ENCODE peak calls at places on chromosome 5, in seven cellular contexts. R is COLO829, J is HEK293T, O is BE2C, F is amniotic epithelial cell, C is lung microvascular endothelial cell, Z is endothelial cell. M is an unnamed sample.

GRCh38 chr5:164277720-164278119 is 772.3 kb downstream of the MAT2B start:
- DNase-seq in J (no peak), R (no peak), Z (no peak), F (peak; percentile 40), C (peak; percentile 2), O (no peak), M (no peak)

GRCh38 chr5:74657165-74657564 is 16.6 kb upstream of the ENC1 start:
- DNase-seq in R (no peak), C (no peak), J (no peak), O (no peak), Z (no peak), F (no peak), M (no peak)

GRCh38 chr5:8333977-8334376 is 465.0 kb downstream of the MTRR start:
- DNase-seq in R (no peak), C (no peak), F (no peak), O (no peak), J (no peak), Z (no peak), M (no peak)

GRCh38 chr5:29213475-29213874 is 1980.0 kb upstream of the CDH6 start:
- DNase-seq in R (no peak), Z (no peak), O (no peak), C (no peak), F (no peak), J (no peak), M (no peak)

GRCh38 chr5:82421119-82421518 is 143.0 kb upstream of the RPS23 start:
- DNase-seq in R (peak; percentile 23), C (peak; percentile 94), J (no peak), O (no peak), F (peak; percentile 83), Z (no peak), M (no peak)

GRCh38 chr5:75363111-75363510 is 26.1 kb downstream of the HMGCR start:
- DNase-seq in O (no peak), J (no peak), C (no peak), F (no peak), Z (no peak), R (no peak), M (no peak)

GRCh38 chr5:135204151-135204600 is 170.1 kb upstream of the PITX1 start:
- DNase-seq in C (no peak), R (no peak), F (no peak), Z (no peak), O (no peak), J (no peak), M (no peak)

GRCh38 chr5:67214713-67215591 is 18.4 kb upstream of the CD180 start:
- DNase-seq in O (no peak), C (no peak), Z (no peak), F (no peak), J (no peak), R (no peak), M (no peak)